ENCODE peak calls at places on chromosomes 13 and 19, in nine cellular contexts. X is stimulated activated CD8-positive, alpha-beta memory T cell treated with anti-CD3 and anti-CD28 coated beads, Interleukin-7, amount 100 ng/mL, for 24 hours; Q is thoracic aorta; N is LoVo; Y is cardiac muscle cell; S is T-helper 1 cell; H is CD4-positive, CD25-positive, alpha-beta regulatory T cell; M is omental fat pad; D is kidney glomerular epithelial cell. V is an unnamed sample.
A peak's percentile ranks its signal among the peaks of the same experiment; 100 is the strongest.

GRCh38 chr19:38422405-38422804 is 3.6 kb downstream of the RASGRP4 start:
- DNase-seq in M (no peak), Y (no peak), X (no peak), Q (no peak), S (no peak), H (no peak), D (no peak), N (no peak), V (no peak)

GRCh38 chr13:63041640-63042414 is 1626.2 kb upstream of the PCDH20 start:
- DNase-seq in D (no peak), M (no peak), N (no peak), X (no peak), Q (no peak), H (no peak), S (no peak), Y (no peak), V (no peak)

GRCh38 chr13:26326562-26326961 is 72.6 kb downstream of the CDK8 start:
- DNase-seq in M (no peak), X (no peak), S (no peak), D (no peak), H (no peak), Q (no peak), Y (no peak), N (no peak), V (no peak)

GRCh38 chr13:59391696-59392095 is 772.0 kb downstream of the DIAPH3 start:
- DNase-seq in N (peak; percentile 63), H (peak; percentile 8), Q (no peak), X (peak; percentile 5), M (no peak), Y (peak; percentile 85), D (peak; percentile 82), S (peak; percentile 26), V (peak; percentile 57)

GRCh38 chr19:49887653-49888477 is 8.8 kb downstream of the IL4I1 start:
- DNase-seq in N (no peak), M (no peak), X (no peak), D (no peak), H (no peak), Y (no peak), Q (no peak), S (no peak), V (no peak)

GRCh38 chr19:46533085-46534081 is 37.7 kb upstream of the PNMA8B start:
- DNase-seq in D (no peak), Y (no peak), H (no peak), X (no peak), S (no peak), Q (no peak), N (no peak), M (no peak), V (no peak)

GRCh38 chr13:26811636-26812035 is 51.0 kb upstream of the GPR12 start:
- DNase-seq in Q (no peak), Y (no peak), N (no peak), H (no peak), S (no peak), D (no peak), X (no peak), M (no peak), V (no peak)

GRCh38 chr19:18401580-18402112 is 4.2 kb upstream of the LRRC25 start:
- DNase-seq in Q (no peak), H (no peak), S (no peak), Y (no peak), D (peak; percentile 40), N (peak; percentile 72), X (no peak), M (no peak), V (no peak)

GRCh38 chr13:19596960-19597361 is 35.6 kb upstream of the TPTE2 start:
- DNase-seq in D (peak; percentile 75), Y (no peak), S (no peak), N (peak; percentile 70), H (no peak), X (no peak), M (no peak), Q (no peak), V (no peak)

GRCh38 chr19:44905437-44906160 is at the start of gene APOE:
- DNase-seq in H (no peak), N (no peak), S (no peak), Y (peak; percentile 71), Q (no peak), M (no peak), X (no peak), D (no peak), V (no peak)